ENCODE peak calls at places on chromosomes 13 and 19, in four cellular contexts. D is Peyer's patch, W is endothelial cell of umbilical vein, Z is uterus. V is an unnamed sample.

GRCh38 chr13:109914111-109914510 is 127.7 kb upstream of the IRS2 start:
- DNase-seq in Z (no peak), D (no peak), W (no peak), V (no peak)

GRCh38 chr13:24217601-24218281 is 57.2 kb downstream of the SPATA13 start:
- DNase-seq in Z (no peak), D (peak; percentile 85), W (no peak), V (no peak)

GRCh38 chr19:10876459-10877240 is 5.3 kb downstream of the CARM1 start:
- DNase-seq in Z (no peak), D (peak; percentile 57), W (no peak), V (no peak)

GRCh38 chr19:10228925-10229324 is 2.2 kb downstream of the S1PR2 start:
- DNase-seq in D (peak; percentile 66), Z (no peak), W (peak; percentile 18), V (no peak)

GRCh38 chr19:14950421-14950820 is 9.1 kb downstream of the OR7C2 start:
- DNase-seq in D (no peak), W (no peak), Z (no peak), V (no peak)

GRCh38 chr19:17112271-17112670 is 36.7 kb downstream of the MYO9B start:
- DNase-seq in W (no peak), D (no peak), Z (no peak), V (no peak)

GRCh38 chr13:19117913-19118739 is 63.5 kb downstream of the TUBA3C start:
- DNase-seq in Z (no peak), W (no peak), D (no peak), V (no peak)

GRCh38 chr13:34013061-34013460 is 195.1 kb downstream of the RFC3 start:
- DNase-seq in W (no peak), Z (no peak), D (no peak), V (no peak)

GRCh38 chr19:46428278-46429141 is at the start of gene PNMA8C:
- DNase-seq in Z (peak; percentile 66), W (peak; percentile 38), D (peak; percentile 74), V (peak; percentile 73)

GRCh38 chr19:16259385-16260159 is 61.9 kb downstream of the AP1M1 start:
- DNase-seq in W (no peak), D (peak; percentile 93), Z (no peak), V (no peak)

GRCh38 chr19:9917322-9917721 is 19.0 kb downstream of the OLFM2 start:
- DNase-seq in D (no peak), Z (no peak), W (peak; percentile 52), V (no peak)

GRCh38 chr19:19530423-19530804 is 1.7 kb downstream of the YJEFN3 start:
- DNase-seq in D (no peak), W (no peak), Z (no peak), V (no peak)

GRCh38 chr13:75645141-75645540 is 9.0 kb downstream of the LMO7 start:
- DNase-seq in Z (no peak), W (no peak), D (no peak), V (no peak)

GRCh38 chr13:52737451-52737850 is 2.2 kb downstream of the CNMD start:
- DNase-seq in D (no peak), Z (no peak), W (no peak), V (no peak)

GRCh38 chr19:13983213-13983889 is 22.8 kb downstream of the RFX1 start:
- DNase-seq in W (no peak), Z (no peak), D (peak; percentile 88), V (no peak)

GRCh38 chr13:52377898-52378297 is 28.1 kb downstream of the THSD1 start:
- DNase-seq in W (no peak), D (no peak), Z (no peak), V (no peak)

GRCh38 chr19:16106121-16106520 is 5.6 kb upstream of the RAB8A start:
- DNase-seq in Z (no peak), W (no peak), D (no peak), V (no peak)

GRCh38 chr13:26600345-26600761 is 42.9 kb downstream of the WASF3 start:
- DNase-seq in D (no peak), Z (peak; percentile 15), W (no peak), V (no peak)

GRCh38 chr13:46507978-46508377 is 45.0 kb upstream of the LRCH1 start:
- DNase-seq in Z (no peak), D (no peak), W (no peak), V (no peak)
- TF ChIP-seq POLR2A in Z (no peak), D (no peak), W (no peak), V (no peak)

DNA sequence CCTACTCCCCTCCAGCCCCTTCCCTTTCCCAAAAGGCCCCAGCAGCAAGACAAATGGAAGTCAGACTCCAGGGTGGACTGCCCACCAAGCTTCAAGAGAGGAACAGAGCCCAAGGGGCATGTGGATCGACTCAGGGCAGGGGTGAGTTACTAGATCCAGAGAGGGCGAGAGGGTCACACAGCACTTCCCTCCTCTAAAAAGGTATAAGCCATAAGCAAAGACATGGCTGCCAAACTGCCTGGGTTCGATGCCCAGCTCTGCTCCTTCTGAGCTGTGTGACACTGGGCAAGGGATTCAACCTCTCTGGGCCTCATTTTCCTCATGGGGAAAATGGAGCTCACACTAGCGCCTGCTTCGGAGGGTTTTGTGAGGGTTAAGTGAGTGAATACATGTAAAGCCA is 3.8 kb downstream of the PPP1R14A start:
- DNase-seq in Z (no peak), D (no peak), W (no peak), V (no peak)
- H3K27ac ChIP-seq in Z (peak overlapping the region; percentile 92), D (peak overlapping the region; percentile 95), W (no peak overlapping the region), V (peak overlapping the region; percentile 97)

GRCh38 chr13:98869408-98870090 is 108.3 kb downstream of the DOCK9 start:
- DNase-seq in Z (no peak), D (no peak), W (peak; percentile 79), V (no peak)
- TF ChIP-seq CTCF in Z (no peak), D (peak; percentile 32), W (no peak), V (no peak)

GRCh38 chr19:49512970-49513745 is 697 bp downstream of the FCGRT start:
- DNase-seq in W (peak; percentile 44), D (peak; percentile 85), Z (peak; percentile 72), V (no peak)
- TF ChIP-seq POLR2A in W (no peak), D (peak; percentile 61), Z (no peak), V (no peak)

DNA sequence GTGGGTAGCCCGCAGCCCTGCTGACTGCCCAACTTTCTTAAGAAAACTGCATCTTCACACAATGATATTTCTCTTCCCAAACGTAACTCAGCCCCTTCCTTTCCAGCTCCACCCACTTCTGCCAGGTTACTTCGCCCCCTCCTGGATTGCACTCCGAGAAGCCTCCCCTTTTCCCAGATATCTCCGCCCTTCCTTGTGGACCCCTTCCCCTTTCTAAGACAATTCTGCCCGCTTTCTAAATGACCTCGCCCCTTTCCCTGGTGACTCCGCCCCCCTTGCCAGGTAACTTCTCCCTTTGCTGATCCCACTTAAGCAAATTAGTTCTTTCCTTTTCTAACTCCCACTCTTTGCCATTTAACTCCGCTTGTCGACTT is 2.6 kb downstream of the VSIG10L start:
- DNase-seq in W (no peak), Z (no peak), D (no peak), V (no peak)
- H3K27ac ChIP-seq in W (peak overlapping the region; percentile 6), Z (peak overlapping the region; percentile 44), D (peak overlapping the region; percentile 86), V (peak overlapping the region; percentile 45)

GRCh38 chr19:40366697-40367561 is 18.4 kb downstream of the PLD3 start:
- DNase-seq in D (no peak), W (no peak), Z (no peak), V (no peak)
- TF ChIP-seq CTCF in D (no peak), W (no peak), Z (no peak), V (no peak)

GRCh38 chr19:41937976-41938375 is 9.7 kb upstream of the ERFL start:
- DNase-seq in Z (no peak), D (no peak), W (no peak), V (no peak)

GRCh38 chr19:41941410-41942202 is 13.4 kb upstream of the ERFL start:
- DNase-seq in D (no peak), W (no peak), Z (no peak), V (no peak)

GRCh38 chr19:41937525-41937924 is 9.3 kb upstream of the ERFL start:
- DNase-seq in Z (no peak), W (no peak), D (no peak), V (no peak)

GRCh38 chr19:41939861-41940442 is 11.7 kb upstream of the ERFL start:
- DNase-seq in D (peak; percentile 78), W (no peak), Z (no peak), V (no peak)

DNA sequence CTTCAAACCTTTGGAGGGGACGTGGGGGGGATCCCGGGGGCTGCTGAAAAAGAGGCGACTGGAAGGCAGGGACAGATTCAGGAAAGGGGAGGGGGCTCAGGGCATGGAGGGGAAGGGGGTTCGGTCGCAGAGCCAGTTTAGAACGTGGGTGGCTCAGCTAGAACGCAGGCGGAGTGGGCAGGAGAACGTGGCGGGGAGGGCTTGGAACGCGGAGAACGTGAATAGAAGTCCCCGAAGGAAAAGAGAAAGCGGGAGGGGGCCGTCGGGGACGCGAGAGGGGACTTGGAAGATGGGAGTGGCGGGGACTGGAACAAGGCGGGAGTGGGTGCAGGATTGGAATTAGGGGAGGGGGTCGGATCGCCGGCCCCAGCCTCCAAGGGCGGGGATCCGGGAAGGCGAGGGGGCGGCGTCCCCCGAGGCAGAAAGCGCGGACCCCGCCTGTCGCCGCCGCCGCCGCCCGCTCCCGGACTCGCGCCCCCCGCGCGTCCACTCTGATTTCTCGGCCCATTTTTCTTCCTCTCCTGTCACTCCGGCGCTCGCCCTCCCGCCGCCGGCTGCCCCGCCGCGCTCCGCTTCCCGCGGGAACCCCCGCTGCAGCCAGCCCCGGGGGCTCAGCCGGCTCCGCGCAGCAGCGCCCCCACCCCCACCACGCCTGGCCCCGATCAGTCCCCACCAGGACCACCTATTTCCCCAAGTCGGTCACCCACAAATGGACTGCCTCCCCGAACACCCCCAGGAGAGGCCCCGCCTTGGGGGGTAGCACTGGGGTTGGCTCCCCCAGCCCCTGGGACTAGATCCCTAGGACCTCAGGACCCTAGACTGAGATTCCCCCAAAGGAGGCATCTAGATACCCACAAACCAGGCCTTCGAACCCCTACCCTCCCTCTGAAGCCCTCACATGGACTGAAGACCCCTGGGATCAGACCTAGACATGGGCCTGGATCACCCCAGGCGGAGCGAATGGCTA is 12.5 kb upstream of the ERFL start:
- DNase-seq in Z (no peak), D (no peak), W (no peak), V (no peak)
- TF ChIP-seq POLR2A in Z (no peak), D (no peak), W (no peak), V (no peak)

GRCh38 chr19:11986754-11987153 is 21.9 kb downstream of the ZNF763 start:
- DNase-seq in W (no peak), Z (no peak), D (no peak), V (no peak)
- H3K27ac ChIP-seq in W (no peak overlapping the region), Z (no peak overlapping the region), D (no peak overlapping the region), V (no peak overlapping the region)

DNA sequence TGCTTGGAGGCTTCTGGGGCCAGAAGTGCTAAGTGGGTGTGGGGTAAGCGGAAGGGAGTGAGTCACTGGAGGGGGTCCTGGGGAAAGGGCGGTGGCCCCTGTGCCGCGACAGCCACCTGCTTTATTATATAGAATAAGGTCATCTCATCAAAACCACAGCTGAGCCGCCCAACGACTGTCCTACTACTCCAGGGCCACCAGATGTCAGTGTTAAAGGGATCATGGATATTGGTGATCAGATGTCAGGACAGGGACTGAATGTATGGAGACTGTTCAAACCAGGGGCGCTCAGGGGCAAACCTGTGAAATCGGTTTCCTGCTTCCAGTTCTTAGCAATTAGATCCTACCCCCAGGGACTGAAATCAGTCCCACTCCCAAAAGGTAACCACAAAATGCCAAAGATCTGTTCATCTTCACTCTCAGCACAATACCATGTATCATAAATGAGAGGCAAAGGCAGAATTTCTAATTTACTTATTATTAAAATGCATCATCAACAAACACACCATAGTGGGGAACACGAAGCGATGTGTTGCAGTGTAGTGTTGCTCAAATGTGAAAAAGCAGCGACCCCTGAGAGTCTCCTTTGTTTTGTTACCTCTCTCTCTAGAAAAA is 24.5 kb downstream of the ARL11 start:
- DNase-seq in Z (no peak), W (peak; percentile 37), D (peak; percentile 69), V (no peak)
- TF ChIP-seq CTCF in Z (peak; percentile 7), W (peak; percentile 52), D (peak; percentile 56), V (peak; percentile 46)

GRCh38 chr19:3179739-3180293 is 1.2 kb downstream of the S1PR4 start:
- DNase-seq in Z (no peak), W (no peak), D (no peak), V (no peak)
- TF ChIP-seq POLR2A in Z (no peak), W (no peak), D (no peak), V (no peak)

V was measured in breast epithelium.